ENCODE peak calls at places on chromosomes 4 and X, in six cellular contexts. I, L, O, C, E and M are unnamed samples.

GRCh38 chrX:110561036-110561435 is 202.4 kb downstream of the RTL9 start:
- DNase-seq in I (no peak), L (no peak), O (no peak), C (no peak), E (no peak), M (no peak)

GRCh38 chr4:61446957-61447356 is 246.8 kb downstream of the ADGRL3 start:
- DNase-seq in I (no peak), L (no peak), O (no peak), C (no peak), E (no peak), M (no peak)

GRCh38 chr4:40745585-40745984 is 4.2 kb upstream of the NSUN7 start:
- DNase-seq in I (no peak), L (no peak), O (no peak), C (no peak), E (no peak), M (no peak)

GRCh38 chr4:8123389-8123788 is 35.2 kb downstream of the ABLIM2 start:
- DNase-seq in I (no peak), L (no peak), O (no peak), C (peak; percentile 53), E (no peak), M (no peak)

GRCh38 chr4:122602277-122603142 is 18.4 kb downstream of the IL21 start:
- DNase-seq in I (no peak), L (peak; percentile 74), O (no peak), C (no peak), E (no peak), M (peak; percentile 8)

GRCh38 chr4:61152433-61152832 is 47.7 kb upstream of the ADGRL3 start:
- DNase-seq in I (no peak), L (no peak), O (no peak), C (no peak), E (no peak), M (no peak)

GRCh38 chr4:30832652-30833051 is 112.5 kb downstream of the PCDH7 start:
- DNase-seq in I (no peak), L (no peak), O (no peak), C (no peak), E (no peak), M (no peak)

GRCh38 chrX:28876901-28877300 is 289.7 kb downstream of the IL1RAPL1 start:
- DNase-seq in I (no peak), L (no peak), O (no peak), C (no peak), E (no peak), M (no peak)

GRCh38 chr4:102640669-102641068 is 120.1 kb downstream of the MANBA start:
- DNase-seq in I (no peak), L (no peak), O (no peak), C (no peak), E (no peak), M (no peak)

GRCh38 chr4:56743550-56743949 is 62.5 kb upstream of the HOPX start:
- DNase-seq in I (no peak), L (no peak), O (no peak), C (no peak), E (peak; percentile 22), M (no peak)

GRCh38 chr4:53777244-53777984 is 186.1 kb upstream of the LNX1 start:
- DNase-seq in I (no peak), L (no peak), O (no peak), C (no peak), E (no peak), M (no peak)

GRCh38 chr4:106614446-106614845 is 245.9 kb upstream of the GIMD1 start:
- DNase-seq in I (no peak), L (no peak), O (no peak), C (no peak), E (no peak), M (no peak)

GRCh38 chr4:82469776-82470345 is 39.5 kb downstream of the ENOPH1 start:
- DNase-seq in I (no peak), L (no peak), O (no peak), C (no peak), E (no peak), M (no peak)

GRCh38 chr4:168480991-168481588 is 798 bp upstream of the DDX60L start:
- DNase-seq in I (no peak), L (peak; percentile 55), O (no peak), C (no peak), E (peak; percentile 19), M (peak; percentile 20)

GRCh38 chrX:39532761-39533160 is 565.0 kb downstream of the BCOR start:
- DNase-seq in I (no peak), L (no peak), O (no peak), C (no peak), E (no peak), M (no peak)

GRCh38 chr4:67393699-67394281 is 151.5 kb downstream of the CENPC start:
- DNase-seq in I (no peak), L (peak; percentile 35), O (no peak), C (no peak), E (no peak), M (peak; percentile 13)

GRCh38 chr4:78059524-78059889 is 2.4 kb downstream of the FRAS1 start:
- DNase-seq in I (no peak), L (peak; percentile 52), O (peak; percentile 32), C (peak; percentile 24), E (peak; percentile 59), M (peak; percentile 85)

GRCh38 chr4:89253306-89253705 is 54.3 kb downstream of the GPRIN3 start:
- DNase-seq in I (no peak), L (peak; percentile 33), O (no peak), C (no peak), E (no peak), M (no peak)

GRCh38 chr4:152640058-152640921 is 39.5 kb downstream of the TMEM154 start:
- DNase-seq in I (no peak), L (peak; percentile 42), O (no peak), C (no peak), E (no peak), M (no peak)

GRCh38 chrX:22686138-22686541 is 313.6 kb upstream of the DDX53 start:
- DNase-seq in I (peak; percentile 48), L (no peak), O (peak; percentile 35), C (peak; percentile 14), E (no peak), M (no peak)

GRCh38 chrX:122094611-122095010 is 1047.2 kb downstream of the GLUD2 start:
- DNase-seq in I (no peak), L (no peak), O (no peak), C (no peak), E (no peak), M (no peak)

GRCh38 chrX:72330131-72330530 is 24.4 kb upstream of the CITED1 start:
- DNase-seq in I (no peak), L (no peak), O (no peak), C (no peak), E (no peak), M (no peak)

GRCh38 chrX:71181558-71181909 is 36.9 kb downstream of the NLGN3 start:
- DNase-seq in I (no peak), L (peak; percentile 52), O (no peak), C (no peak), E (peak; percentile 34), M (no peak)

GRCh38 chr4:7788193-7788592 is 151.5 kb downstream of the AFAP1 start:
- DNase-seq in I (no peak), L (no peak), O (no peak), C (no peak), E (no peak), M (no peak)

GRCh38 chr4:144189121-144189520 is 48.6 kb upstream of the GYPA start:
- DNase-seq in I (no peak), L (no peak), O (no peak), C (no peak), E (no peak), M (no peak)

GRCh38 chr4:113290666-113291065 is 241.2 kb downstream of the ANK2 start:
- DNase-seq in I (no peak), L (no peak), O (no peak), C (no peak), E (no peak), M (no peak)

GRCh38 chr4:16472537-16472936 is 246.3 kb upstream of the TAPT1 start:
- DNase-seq in I (no peak), L (no peak), O (no peak), C (no peak), E (no peak), M (no peak)

GRCh38 chr4:81984746-81985145 is 389.0 kb downstream of the HNRNPD start:
- DNase-seq in I (no peak), L (no peak), O (no peak), C (no peak), E (no peak), M (no peak)

GRCh38 chrX:13764765-13765164 is 30.2 kb downstream of the OFD1 start:
- DNase-seq in I (no peak), L (no peak), O (no peak), C (no peak), E (no peak), M (peak; percentile 23)
- TF ChIP-seq CTCF in I (no peak), L (no peak), O (no peak), C (peak; percentile 47), E (no peak), M (peak; percentile 38)

DNA sequence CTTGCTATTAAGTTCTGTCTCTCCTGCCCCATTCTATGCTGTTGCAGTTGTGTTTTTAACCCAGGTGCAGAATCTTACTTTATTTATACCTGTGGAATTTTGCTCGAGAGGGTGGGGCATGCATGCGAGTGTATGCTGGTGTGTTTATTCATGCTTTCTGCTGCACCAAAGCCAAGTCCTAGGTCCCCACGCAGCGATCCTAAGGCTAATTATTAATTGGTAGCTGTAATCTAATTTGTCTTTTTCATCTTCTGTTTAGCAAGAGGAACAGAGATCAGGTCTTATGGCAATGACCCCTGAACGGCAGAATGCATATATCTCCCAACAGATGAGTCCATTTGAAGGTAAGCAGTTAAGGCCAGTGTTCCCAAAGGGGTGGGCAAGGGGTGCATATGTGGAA is 58.7 kb upstream of the MTM1 start:
- DNase-seq in I (no peak), L (no peak), O (no peak), C (no peak), E (no peak), M (no peak)
- H3K4me1 ChIP-seq in I (peaks cover 16% of the 10 kb centered on the region), L (no peaks in the 10 kb centered on the region), O (no peaks in the 10 kb centered on the region), C (peaks cover 43% of the 10 kb centered on the region), E (peaks cover 8% of the 10 kb centered on the region), M (no peaks in the 10 kb centered on the region)

GRCh38 chrX:103404225-103405008 is 28.1 kb downstream of the BEX3 start:
- DNase-seq in I (peak; percentile 78), L (peak; percentile 78), O (peak; percentile 58), C (peak; percentile 31), E (peak; percentile 62), M (peak; percentile 7)
- H3K27ac ChIP-seq in I (no peak overlapping the region), L (no peak overlapping the region), O (peak overlapping the region; percentile 62), C (peak overlapping the region; percentile 40), E (no peak overlapping the region), M (no peak overlapping the region)

DNA sequence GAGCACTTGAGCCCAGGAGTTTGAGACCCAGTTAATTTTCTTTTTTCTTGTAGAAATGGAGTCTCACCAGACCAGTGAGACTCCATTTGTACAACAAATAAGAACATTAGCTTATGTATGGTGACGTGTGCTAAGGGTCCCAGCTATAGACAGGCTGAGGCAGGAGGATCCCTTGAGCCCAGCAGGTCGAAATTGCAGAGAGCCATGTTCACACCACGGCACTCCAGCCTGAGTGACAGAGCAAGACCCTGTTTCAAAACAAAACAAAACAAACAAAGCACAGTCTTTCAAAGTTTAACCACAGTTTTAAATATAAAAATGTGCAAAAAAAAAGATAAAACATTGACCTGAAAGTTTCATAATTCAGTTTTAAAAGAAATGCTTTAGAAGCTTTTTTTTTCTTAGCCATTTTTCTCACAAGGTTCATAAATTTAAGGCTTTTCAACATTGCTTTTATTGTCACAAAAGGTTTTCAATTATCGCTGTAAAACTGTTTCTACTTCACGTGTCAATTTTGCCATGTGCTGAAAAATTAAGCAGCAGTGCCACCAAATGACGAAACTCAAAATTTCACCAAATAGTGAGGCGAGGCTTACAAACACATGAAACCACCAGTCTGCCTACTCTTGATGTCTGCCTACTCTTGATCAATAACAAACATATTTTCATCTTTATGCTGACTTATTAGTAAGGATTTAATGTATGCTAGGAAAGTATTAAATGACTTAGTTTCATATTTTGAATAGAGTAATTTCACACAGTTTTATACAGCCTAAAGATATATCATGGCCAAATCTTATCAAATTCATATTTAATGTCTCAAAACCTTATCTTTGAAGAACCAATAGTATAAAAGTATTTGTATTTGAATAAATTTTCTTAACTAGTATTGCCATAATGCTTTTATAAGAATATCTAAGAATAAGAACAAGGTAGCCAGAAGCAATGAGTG is 126.3 kb downstream of the NEK1 start:
- DNase-seq in I (no peak), L (peak; percentile 65), O (no peak), C (no peak), E (peak; percentile 26), M (peak; percentile 36)
- TF ChIP-seq CTCF in I (peak; percentile 32), L (peak; percentile 62), O (peak; percentile 51), C (peak; percentile 66), E (peak; percentile 43), M (peak; percentile 43)